ENCODE peak calls at places on chromosomes 13 and 19, in four cellular contexts. R is HCT116, S is HepG2, O is K562. V is an unnamed sample.

GRCh38 chr13:64723735-64724134 is 2506.4 kb downstream of the PCDH9 start:
- DNase-seq in R (peak), S (peak), O (no peak), V (peak)

GRCh38 chr13:95512957-95513356 is 39.6 kb upstream of the CLDN10 start:
- DNase-seq in S (no peak), R (no peak), O (no peak), V (no peak)

GRCh38 chr19:5205937-5206750 is 134.5 kb downstream of the PTPRS start:
- DNase-seq in R (no peak), S (no peak), O (no peak), V (no peak)

GRCh38 chr13:99639126-99639525 is 137.9 kb downstream of the TM9SF2 start:
- DNase-seq in S (no peak), O (no peak), R (no peak), V (no peak)

GRCh38 chr19:1224847-1225246 is 13.0 kb downstream of the CBARP start:
- DNase-seq in O (no peak), S (no peak), R (no peak), V (no peak)

GRCh38 chr19:40907968-40908735 is 26.1 kb upstream of the CYP2A7 start:
- DNase-seq in R (no peak), O (peak), S (no peak), V (no peak)

GRCh38 chr13:99996177-99996705 is 14.7 kb downstream of the ZIC2 start:
- DNase-seq in O (no peak), S (no peak), R (no peak), V (no peak)

GRCh38 chr19:33212773-33213172 is 12.9 kb downstream of the SLC7A10 start:
- DNase-seq in R (no peak), O (no peak), S (no peak), V (no peak)

GRCh38 chr19:29530549-29531457 is 5.0 kb downstream of the VSTM2B start:
- DNase-seq in R (no peak), S (no peak), O (no peak), V (no peak)

GRCh38 chr19:1027953-1028902 is 1.8 kb downstream of the CNN2 start:
- DNase-seq in R (peak), S (peak), O (peak), V (no peak)

GRCh38 chr19:42468273-42468796 is 25.6 kb upstream of the CXCL17 start:
- DNase-seq in O (no peak), S (no peak), R (peak), V (no peak)

GRCh38 chr13:71417205-71417604 is 449.8 kb downstream of the DACH1 start:
- DNase-seq in S (no peak), R (no peak), O (no peak), V (no peak)

GRCh38 chr19:23378948-23379347 is 16.3 kb downstream of the ZNF91 start:
- DNase-seq in S (no peak), R (no peak), O (no peak), V (no peak)

GRCh38 chr19:17560205-17560595 is 4.8 kb downstream of the COLGALT1 start:
- DNase-seq in O (no peak), R (no peak), S (no peak), V (no peak)

GRCh38 chr19:35858311-35858710 is 1.6 kb downstream of the KIRREL2 start:
- DNase-seq in O (no peak), S (no peak), R (no peak), V (no peak)

GRCh38 chr13:21434588-21434987 is 24.5 kb downstream of the ZDHHC20 start:
- DNase-seq in O (no peak), R (no peak), S (no peak), V (no peak)

GRCh38 chr19:23070353-23070781 is 46.5 kb upstream of the ZNF730 start:
- DNase-seq in O (peak), S (no peak), R (no peak), V (no peak)

GRCh38 chr13:107296804-107297203 is 728.9 kb upstream of the ARGLU1 start:
- DNase-seq in R (no peak), S (no peak), O (no peak), V (no peak)

GRCh38 chr13:106161186-106161585 is 374.3 kb downstream of the EFNB2 start:
- DNase-seq in R (no peak), O (no peak), S (no peak), V (no peak)

GRCh38 chr19:4310247-4311121 is 6.1 kb downstream of the FSD1 start:
- DNase-seq in O (peak), S (peak), R (peak), V (no peak)

GRCh38 chr13:81382236-81382635 is 1041.3 kb upstream of the SPRY2 start:
- DNase-seq in R (no peak), O (no peak), S (no peak), V (no peak)

GRCh38 chr19:47479701-47480503 is 4.1 kb downstream of the KPTN start:
- DNase-seq in O (peak), R (no peak), S (no peak), V (no peak)

GRCh38 chr13:104014803-104015645 is 948.8 kb upstream of the SLC10A2 start:
- DNase-seq in S (no peak), R (no peak), O (no peak), V (no peak)

GRCh38 chr13:92187378-92187989 is 789.1 kb downstream of the GPC5 start:
- DNase-seq in R (no peak), O (peak), S (peak), V (peak)

GRCh38 chr13:91240341-91240740 is 107.1 kb upstream of the MIR17HG start:
- DNase-seq in S (no peak), R (no peak), O (no peak), V (no peak)

GRCh38 chr13:103903790-103904189 is 837.6 kb upstream of the SLC10A2 start:
- DNase-seq in S (no peak), O (no peak), R (no peak), V (no peak)

GRCh38 chr19:33447336-33448158 is 74.0 kb downstream of the CEBPG start:
- DNase-seq in S (no peak), R (no peak), O (no peak), V (no peak)

GRCh38 chr13:96020155-96020575 is 33.0 kb downstream of the UGGT2 start:
- DNase-seq in O (peak), S (peak), R (peak), V (peak)

GRCh38 chr13:31433756-31434155 is 234.0 kb downstream of the B3GLCT start:
- DNase-seq in S (no peak), O (no peak), R (no peak), V (no peak)

GRCh38 chr19:29806098-29806866 is 5.5 kb upstream of the CCNE1 start:
- DNase-seq in S (peak), O (peak), R (no peak), V (no peak)

GRCh38 chr13:90447735-90448103 is 899.8 kb upstream of the MIR17HG start:
- DNase-seq in R (peak), S (no peak), O (no peak), V (no peak)

GRCh38 chr13:108266316-108266936 is 3.1 kb upstream of the TNFSF13B start:
- DNase-seq in R (no peak), S (no peak), O (no peak), V (no peak)

GRCh38 chr13:23865065-23865464 is 24.1 kb downstream of the MIPEP start:
- DNase-seq in R (no peak), O (no peak), S (no peak), V (no peak)
- TF ChIP-seq CTCF in R (no peak), O (no peak), S (no peak), V (no peak)

GRCh38 chr13:112687836-112688559 is 1.8 kb upstream of the ATP11A start:
- DNase-seq in R (no peak), O (no peak), S (no peak), V (no peak)
- TF ChIP-seq TCF7L2 in R (no peak), O (no peak), S (no peak), V (no peak)

GRCh38 chr13:98026457-98026857 is 73.0 kb downstream of the IPO5 start:
- DNase-seq in R (no peak), O (no peak), S (peak), V (no peak)
- TF ChIP-seq REST in R (no peak), O (no peak), S (no peak), V (no peak)

DNA sequence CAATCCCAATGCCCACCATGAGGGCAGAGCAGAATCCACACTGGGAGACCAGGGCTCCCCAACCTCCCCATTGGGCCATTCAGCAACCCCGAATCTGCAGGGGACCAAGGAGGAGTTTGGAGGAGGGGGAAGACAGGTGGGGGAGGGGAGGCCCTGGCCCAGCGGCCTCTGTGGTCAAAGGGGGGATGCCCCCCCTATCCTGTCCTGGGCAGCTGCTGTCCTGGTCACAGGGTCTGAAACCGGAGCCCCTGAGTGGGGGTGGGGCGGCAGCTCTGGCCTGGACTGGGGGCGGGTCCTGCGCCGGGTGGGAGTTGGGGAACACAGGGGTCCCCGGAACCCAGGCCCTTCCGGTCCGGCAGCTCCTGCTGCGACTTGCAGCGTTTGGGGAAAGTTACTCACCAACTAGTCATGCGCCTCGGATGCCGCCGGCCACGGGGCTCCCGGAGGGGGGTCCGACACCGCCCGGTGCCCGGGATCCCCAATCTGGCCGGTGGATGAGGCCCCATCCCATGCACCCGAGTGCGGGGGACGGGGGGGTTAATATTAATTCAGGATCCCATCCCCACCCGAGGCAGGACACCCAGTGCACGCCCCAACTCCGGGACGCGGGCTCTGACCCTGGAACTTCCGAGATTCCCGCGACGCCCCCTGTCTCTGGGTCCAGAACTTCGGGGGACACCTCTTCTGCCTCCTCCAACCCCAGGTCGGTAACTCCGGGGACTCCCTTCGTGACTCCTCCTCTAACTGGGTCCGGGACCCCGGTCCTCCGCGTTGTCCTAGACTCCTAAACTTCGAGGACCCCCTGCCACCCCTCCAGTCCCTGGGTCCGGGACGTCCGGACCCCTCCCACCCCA is 868 bp downstream of the HOMER3 start:
- DNase-seq in O (no peak), S (no peak), R (no peak), V (no peak)
- TF ChIP-seq CTCF in O (no peak), S (peak), R (no peak), V (no peak)

DNA sequence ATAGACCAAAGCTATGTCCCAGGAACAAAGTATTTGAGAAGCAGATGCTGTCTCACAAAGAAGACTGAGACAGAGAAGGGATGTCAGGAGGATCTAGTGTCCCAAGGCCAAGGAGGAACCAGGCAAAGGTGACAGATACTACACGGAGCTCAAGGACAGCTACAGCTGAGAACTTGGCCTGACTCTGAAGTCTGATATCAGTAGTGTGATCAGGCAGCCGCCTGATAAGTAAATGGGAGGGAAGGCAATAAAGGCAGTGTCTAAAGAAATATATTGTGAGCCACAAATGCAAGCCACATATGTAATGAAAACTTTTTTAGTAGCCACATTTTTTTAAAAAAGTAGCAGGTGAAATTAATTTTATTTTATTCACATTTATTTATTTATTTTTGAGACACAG is 20.4 kb upstream of the NANOS3 start:
- DNase-seq in S (no peak), O (no peak), R (no peak), V (no peak)
- TF ChIP-seq TCF7L2 in S (no peak), O (no peak), R (no peak), V (no peak)